ENCODE peak calls at places on chromosome 22, in six cellular contexts. A, G, J, F, Z and N are unnamed samples.

GRCh38 chr22:26589845-26590524 is at the start of gene TPST2:
- DNase-seq in J (peak), G (peak), F (peak), A (peak), Z (no peak), N (peak)

GRCh38 chr22:26702906-26703830 is 45.8 kb downstream of the MIAT start:
- DNase-seq in G (peak), A (no peak), Z (no peak), F (no peak), J (peak), N (no peak)

GRCh38 chr22:22556995-22557925 is 1.8 kb downstream of the PRAME start:
- DNase-seq in J (peak), Z (no peak), F (no peak), A (no peak), G (no peak), N (peak)

GRCh38 chr22:26658671-26659478 is 1.5 kb downstream of the MIAT start:
- DNase-seq in F (no peak), A (peak), Z (peak), J (peak), G (peak), N (peak)

GRCh38 chr22:37218771-37219411 is 6.6 kb upstream of the SSTR3 start:
- DNase-seq in F (no peak), A (no peak), G (no peak), Z (no peak), J (no peak), N (no peak)

GRCh38 chr22:50569896-50570535 is 7.3 kb upstream of the SYCE3 start:
- DNase-seq in A (no peak), Z (no peak), F (no peak), J (no peak), G (no peak), N (no peak)

GRCh38 chr22:42138122-42138770 is 7.6 kb upstream of the CYP2D6 start:
- DNase-seq in A (no peak), F (no peak), Z (no peak), J (no peak), G (no peak), N (no peak)

GRCh38 chr22:23068832-23069385 is 1.4 kb upstream of the GNAZ start:
- DNase-seq in G (no peak), A (peak), F (no peak), J (no peak), Z (no peak), N (no peak)

GRCh38 chr22:27676545-27677188 is 124.9 kb downstream of the MN1 start:
- DNase-seq in Z (no peak), A (no peak), G (no peak), F (no peak), J (no peak), N (no peak)

GRCh38 chr22:31818481-31819392 is 64.9 kb downstream of the DEPDC5 start:
- DNase-seq in F (no peak), Z (no peak), A (peak), J (peak), G (peak), N (no peak)

GRCh38 chr22:29477919-29478318 is 2.1 kb upstream of the NEFH start:
- DNase-seq in F (no peak), G (no peak), J (peak), Z (no peak), A (no peak), N (peak)

GRCh38 chr22:40808018-40808841 is 10.9 kb downstream of the SLC25A17 start:
- DNase-seq in Z (no peak), G (peak), J (no peak), A (no peak), F (no peak), N (no peak)

GRCh38 chr22:40345801-40346177 is 511 bp upstream of the ADSL start:
- DNase-seq in G (no peak), Z (no peak), J (no peak), A (peak), F (peak), N (peak)

GRCh38 chr22:31090217-31091085 is 9.3 kb downstream of the SMTN start:
- DNase-seq in F (no peak), A (no peak), J (no peak), Z (no peak), G (no peak), N (peak)

GRCh38 chr22:29524440-29525191 is 28.9 kb downstream of the THOC5 start:
- DNase-seq in Z (peak), J (peak), A (peak), F (peak), G (peak), N (peak)

GRCh38 chr22:21455334-21456089 is 11.7 kb upstream of the TMEM191C start:
- DNase-seq in A (peak), Z (no peak), F (no peak), J (no peak), G (no peak), N (no peak)

GRCh38 chr22:38314992-38315800 is 2.0 kb downstream of the CSNK1E start:
- DNase-seq in Z (no peak), J (no peak), G (peak), F (no peak), A (no peak), N (no peak)

GRCh38 chr22:20982563-20982882 is 426 bp downstream of the LZTR1 start:
- DNase-seq in Z (no peak), F (no peak), G (no peak), A (no peak), J (no peak), N (peak)

GRCh38 chr22:49204599-49205214 is 623.0 kb downstream of the BRD1 start:
- DNase-seq in J (no peak), Z (no peak), A (peak), F (no peak), G (no peak), N (no peak)

GRCh38 chr22:49203863-49204598 is 623.6 kb downstream of the BRD1 start:
- DNase-seq in A (peak), J (no peak), F (no peak), Z (no peak), G (no peak), N (no peak)

GRCh38 chr22:49201046-49201970 is 626.4 kb downstream of the BRD1 start:
- DNase-seq in F (no peak), A (peak), J (no peak), Z (no peak), G (no peak), N (no peak)

GRCh38 chr22:49202226-49202625 is 625.4 kb downstream of the BRD1 start:
- DNase-seq in A (peak), G (no peak), J (no peak), F (no peak), Z (no peak), N (no peak)

GRCh38 chr22:49203091-49203862 is 624.4 kb downstream of the BRD1 start:
- DNase-seq in G (no peak), J (no peak), A (peak), Z (no peak), F (no peak), N (peak)
- TF ChIP-seq USF2 in G (no peak), J (no peak), A (no peak), Z (no peak), F (no peak), N (no peak)

DNA sequence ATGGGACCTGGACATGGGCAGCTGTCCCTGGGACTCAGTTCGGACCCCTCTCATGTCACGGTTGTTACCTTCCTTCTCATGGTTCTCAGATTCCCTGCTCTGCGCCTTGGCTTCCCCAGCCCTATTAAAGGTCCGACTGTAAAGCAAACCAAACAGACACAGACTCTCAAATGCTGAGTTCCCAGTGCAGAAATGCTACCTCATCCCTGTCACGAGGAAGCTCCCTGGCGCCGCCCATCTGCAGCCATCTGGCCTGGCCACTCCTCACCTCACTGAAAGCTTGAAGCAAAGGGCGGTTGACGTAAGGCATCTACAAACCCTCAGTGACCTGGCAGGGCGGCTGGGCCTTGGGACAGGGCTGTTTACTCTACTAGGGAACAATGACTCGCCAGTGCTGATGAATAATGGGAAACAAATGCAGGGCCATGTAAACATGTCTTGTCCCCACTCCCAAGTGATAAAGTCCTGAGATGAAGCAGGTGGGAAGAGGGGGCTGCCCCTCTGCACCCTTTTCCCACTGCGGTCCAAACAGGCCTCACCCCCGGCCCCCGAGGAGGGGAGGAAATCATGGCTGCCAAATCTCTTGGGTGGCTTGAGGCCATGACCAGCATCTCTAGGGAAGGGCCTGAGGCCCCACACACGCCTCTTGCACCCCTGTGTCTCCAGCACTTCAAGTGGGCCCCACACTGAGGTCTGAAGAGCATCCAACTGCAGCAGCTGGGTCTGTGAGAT is 49.3 kb downstream of the SCUBE1 start:
- DNase-seq in F (peak), A (no peak), J (peak), Z (no peak), G (peak), N (no peak)
- TF ChIP-seq USF2 in F (no peak), A (no peak), J (no peak), Z (no peak), G (no peak), N (no peak)

GRCh38 chr22:39317756-39318506 is 1.5 kb downstream of the RPL3 start:
- DNase-seq in F (no peak), Z (no peak), G (peak), J (no peak), A (no peak), N (no peak)

GRCh38 chr22:39317084-39317755 is 2.2 kb downstream of the RPL3 start:
- DNase-seq in A (no peak), Z (no peak), G (no peak), F (no peak), J (no peak), N (no peak)

GRCh38 chr22:39318507-39319283 is 728 bp downstream of the RPL3 start:
- DNase-seq in A (no peak), F (no peak), G (no peak), J (no peak), Z (no peak), N (no peak)

GRCh38 chr22:39315389-39315788 is 4.0 kb downstream of the RPL3 start:
- DNase-seq in A (no peak), F (no peak), J (no peak), Z (no peak), G (no peak), N (no peak)

GRCh38 chr22:39316440-39317083 is 2.9 kb downstream of the RPL3 start:
- DNase-seq in Z (no peak), A (peak), G (peak), F (peak), J (peak), N (peak)
- TF ChIP-seq USF2 in Z (no peak), A (no peak), G (peak), F (no peak), J (no peak), N (no peak)

GRCh38 chr22:24437820-24438328 is 10.5 kb downstream of the ADORA2A start:
- DNase-seq in F (no peak), Z (no peak), G (no peak), J (no peak), A (no peak), N (peak)
- TF ChIP-seq USF2 in F (no peak), Z (no peak), G (no peak), J (no peak), A (no peak), N (no peak)